ENCODE peak calls at places on chromosomes 7 and 10, in five cellular contexts. I, N, L, T and U are unnamed samples.

GRCh38 chr7:159317294-159317693 is 172.6 kb upstream of the VIPR2 start:
- DNase-seq in I (no peak), N (no peak), L (no peak), T (no peak), U (no peak)

GRCh38 chr10:77195101-77195500 is 442.5 kb downstream of the KCNMA1 start:
- DNase-seq in I (no peak), N (no peak), L (no peak), T (no peak), U (no peak)

GRCh38 chr7:140005754-140006503 is 56.8 kb downstream of the PARP12 start:
- DNase-seq in I (peak; percentile 33), N (peak; percentile 40), L (peak; percentile 60), T (peak; percentile 70), U (peak; percentile 60)

GRCh38 chr7:101993311-101993710 is 175.9 kb downstream of the CUX1 start:
- DNase-seq in I (no peak), N (no peak), L (no peak), T (no peak), U (no peak)

GRCh38 chr10:133343557-133343956 is 3.6 kb upstream of the PRAP1 start:
- DNase-seq in I (no peak), N (no peak), L (no peak), T (no peak), U (no peak)

GRCh38 chr7:135714534-135715009 is 13.4 kb downstream of the SLC13A4 start:
- DNase-seq in I (no peak), N (no peak), L (no peak), T (no peak), U (peak; percentile 79)

GRCh38 chr10:15859865-15860691 is at the start of gene MINDY3:
- DNase-seq in I (peak; percentile 87), N (peak; percentile 90), L (peak; percentile 86), T (peak; percentile 93), U (peak; percentile 81)

GRCh38 chr7:129494041-129494440 is 8.3 kb upstream of the SMKR1 start:
- DNase-seq in I (no peak), N (no peak), L (no peak), T (no peak), U (no peak)

GRCh38 chr7:108589874-108590273 is 20.2 kb downstream of the DNAJB9 start:
- DNase-seq in I (no peak), N (no peak), L (no peak), T (no peak), U (peak; percentile 47)

GRCh38 chr7:80630611-80631010 is 7.8 kb upstream of the CD36 start:
- DNase-seq in I (no peak), N (no peak), L (no peak), T (no peak), U (no peak)

GRCh38 chr7:157250605-157251228 is 86.1 kb upstream of the DNAJB6 start:
- DNase-seq in I (peak; percentile 54), N (no peak), L (peak; percentile 78), T (no peak), U (peak; percentile 60)

GRCh38 chr10:91153508-91153907 is 67.0 kb upstream of the PCGF5 start:
- DNase-seq in I (no peak), N (no peak), L (no peak), T (peak; percentile 66), U (no peak)

GRCh38 chr10:96683065-96683464 is 37.2 kb downstream of the PIK3AP1 start:
- DNase-seq in I (no peak), N (no peak), L (no peak), T (no peak), U (peak; percentile 68)

GRCh38 chr10:96678725-96679124 is 41.6 kb downstream of the PIK3AP1 start:
- DNase-seq in I (no peak), N (no peak), L (no peak), T (no peak), U (no peak)

GRCh38 chr10:96685297-96685696 is 35.0 kb downstream of the PIK3AP1 start:
- DNase-seq in I (no peak), N (no peak), L (no peak), T (no peak), U (no peak)

GRCh38 chr10:96683710-96684109 is 36.6 kb downstream of the PIK3AP1 start:
- DNase-seq in I (no peak), N (no peak), L (no peak), T (no peak), U (no peak)

DNA sequence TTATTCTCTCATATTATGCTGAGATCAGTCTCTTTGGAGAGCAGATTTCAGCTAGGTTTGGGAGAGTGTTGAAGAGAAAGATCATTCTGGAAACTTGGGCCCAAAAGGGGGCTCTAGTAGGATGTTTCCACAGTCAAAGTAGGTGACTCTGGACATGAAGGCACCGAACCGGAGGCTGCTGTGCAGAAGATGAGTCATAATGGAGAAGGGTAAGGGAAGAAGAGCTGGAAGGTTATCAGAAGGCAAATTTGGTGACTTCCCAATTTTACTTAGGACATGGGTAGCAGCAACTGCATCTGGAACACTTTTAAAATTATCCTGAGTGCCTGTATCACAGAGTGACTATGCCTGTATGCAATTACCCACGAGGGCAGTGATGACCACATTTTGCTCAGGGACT is 38.8 kb downstream of the PIK3AP1 start:
- DNase-seq in I (no peak), N (no peak), L (no peak), T (no peak), U (no peak)
- H3K27ac ChIP-seq in I (no peak overlapping the region), N (no peak overlapping the region), L (no peak overlapping the region), T (no peak overlapping the region), U (peak overlapping the region; percentile 90)

GRCh38 chr7:25857376-25858067 is 294.5 kb upstream of the NFE2L3 start:
- DNase-seq in I (peak; percentile 92), N (no peak), L (no peak), T (peak; percentile 87), U (peak; percentile 58)
- H3K27ac ChIP-seq in I (peak overlapping the region; percentile 90), N (no peak overlapping the region), L (no peak overlapping the region), T (peak overlapping the region; percentile 77), U (peak overlapping the region; percentile 73)

DNA sequence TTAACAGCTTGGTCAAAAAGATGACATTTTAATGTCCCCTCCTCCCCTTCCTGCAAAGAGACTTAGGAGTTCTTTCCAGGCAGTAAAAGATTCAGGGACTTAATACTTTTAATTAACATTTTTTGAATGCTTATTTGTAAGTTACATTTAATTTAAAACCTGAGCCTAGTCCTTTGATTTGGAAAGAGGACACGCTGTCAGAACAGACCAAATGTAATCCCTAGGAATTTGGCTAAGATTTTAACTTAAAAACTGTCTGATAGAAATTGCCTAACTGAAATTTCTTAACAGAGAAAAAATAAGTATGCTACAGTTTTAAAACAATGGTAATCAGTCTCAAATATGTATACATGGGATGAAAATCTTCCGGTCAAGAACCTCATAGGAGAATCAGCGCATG is 98.5 kb downstream of the NRP1 start:
- DNase-seq in I (no peak), N (no peak), L (no peak), T (no peak), U (no peak)
- H3K27ac ChIP-seq in I (no peak overlapping the region), N (no peak overlapping the region), L (no peak overlapping the region), T (no peak overlapping the region), U (no peak overlapping the region)

DNA sequence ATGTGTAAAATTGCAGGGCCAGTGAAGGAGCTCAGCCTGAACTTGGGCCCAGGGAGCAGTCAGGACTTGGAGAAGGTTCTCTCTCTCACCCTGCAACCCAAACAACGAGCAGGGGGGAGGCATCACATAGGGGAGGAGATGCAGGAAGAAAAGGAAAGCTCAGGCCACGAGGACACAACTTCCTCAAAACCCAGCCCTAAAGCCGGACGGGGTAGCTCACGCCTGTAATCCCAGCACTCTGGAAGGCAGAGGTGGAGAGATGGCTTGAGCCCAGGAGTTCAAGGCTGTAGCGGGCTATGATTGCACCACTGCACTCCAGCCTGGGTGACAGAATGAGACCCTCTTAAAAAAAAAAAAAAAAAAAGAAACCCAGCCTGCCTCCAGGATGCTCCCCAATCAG is 629.1 kb downstream of the PARD3 start:
- DNase-seq in I (no peak), N (no peak), L (no peak), T (no peak), U (no peak)
- H3K27ac ChIP-seq in I (no peak overlapping the region), N (no peak overlapping the region), L (no peak overlapping the region), T (no peak overlapping the region), U (no peak overlapping the region)

GRCh38 chr10:12063483-12063818 is 5.3 kb upstream of the DHTKD1 start:
- DNase-seq in I (no peak), N (no peak), L (no peak), T (no peak), U (no peak)
- H3K27ac ChIP-seq in I (no peak overlapping the region), N (no peak overlapping the region), L (no peak overlapping the region), T (no peak overlapping the region), U (no peak overlapping the region)

DNA sequence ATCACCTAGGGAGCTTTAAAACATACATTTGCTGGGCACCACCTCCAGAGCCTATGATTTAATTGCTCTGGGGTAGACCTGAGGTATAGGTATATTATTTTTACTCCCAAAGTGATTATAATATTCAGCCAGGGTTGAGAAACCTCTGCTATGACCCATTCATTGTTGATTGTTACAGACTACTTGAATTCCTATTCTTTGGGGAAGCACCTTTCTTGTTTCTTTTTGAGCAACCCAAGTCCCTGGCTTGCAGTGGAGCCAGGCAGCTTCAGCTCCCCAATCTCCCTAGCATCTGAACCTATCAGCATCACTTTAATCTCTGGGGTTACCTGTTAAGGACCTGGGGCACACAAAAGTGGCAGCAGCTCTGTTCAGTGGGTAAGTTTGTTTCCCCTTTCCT is 8.6 kb downstream of the PRKG1 start:
- DNase-seq in I (no peak), N (no peak), L (no peak), T (no peak), U (no peak)
- H3K27ac ChIP-seq in I (no peak overlapping the region), N (no peak overlapping the region), L (peak overlapping the region; percentile 18), T (no peak overlapping the region), U (no peak overlapping the region)

DNA sequence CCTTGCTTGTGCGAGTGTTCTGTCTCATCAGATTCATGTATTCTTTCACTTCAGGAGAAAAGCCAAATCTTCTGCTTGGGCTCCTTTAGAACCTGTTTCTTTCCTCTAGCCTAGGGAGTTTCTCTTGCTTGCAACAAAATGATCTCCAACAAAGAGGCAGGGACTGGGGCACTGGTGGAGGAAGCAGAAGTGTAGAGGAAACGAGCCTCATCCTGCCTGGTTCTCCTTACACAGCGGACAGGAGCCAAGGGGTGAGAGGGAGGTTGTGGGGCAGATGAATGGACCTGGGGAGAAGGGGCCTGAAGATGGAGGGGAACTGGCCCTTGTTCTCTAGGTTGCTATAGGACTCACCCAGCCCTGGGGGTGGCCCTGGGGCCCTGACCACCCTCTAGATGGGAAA is 141.1 kb downstream of the PKD1L1 start:
- DNase-seq in I (no peak), N (no peak), L (peak; percentile 51), T (no peak), U (no peak)
- H3K27ac ChIP-seq in I (no peak overlapping the region), N (no peak overlapping the region), L (peak overlapping the region; percentile 68), T (no peak overlapping the region), U (no peak overlapping the region)

GRCh38 chr10:22002531-22003110 is 909 bp downstream of the DNAJC1 start:
- DNase-seq in I (peak; percentile 25), N (no peak), L (no peak), T (no peak), U (peak; percentile 39)
- H3K27ac ChIP-seq in I (peak overlapping the region; percentile 97), N (peak overlapping the region; percentile 85), L (peak overlapping the region; percentile 97), T (peak overlapping the region; percentile 97), U (peak overlapping the region; percentile 54)

GRCh38 chr10:34766256-34766580 is 48.9 kb downstream of the PARD3 start:
- DNase-seq in I (no peak), N (no peak), L (no peak), T (no peak), U (no peak)
- H3K27ac ChIP-seq in I (no peak overlapping the region), N (no peak overlapping the region), L (no peak overlapping the region), T (no peak overlapping the region), U (no peak overlapping the region)